ENCODE peak calls at places on chromosomes 16 and 17, in five cellular contexts. O, B, X, G and C are unnamed samples.

GRCh38 chr17:79570653-79571052 is 40.2 kb downstream of the RBFOX3 start:
- DNase-seq in O (no peak), B (no peak), X (no peak), G (peak), C (no peak)

GRCh38 chr17:71964559-71964958 is 156.3 kb upstream of the SOX9 start:
- DNase-seq in O (no peak), B (no peak), X (no peak), G (no peak), C (no peak)

GRCh38 chr16:65414284-65414984 is 292.6 kb upstream of the CDH11 start:
- DNase-seq in O (no peak), B (peak), X (no peak), G (no peak), C (peak)

GRCh38 chr17:36534117-36534880 is at the start of gene MYO19:
- DNase-seq in O (peak), B (peak), X (peak), G (peak), C (peak)

GRCh38 chr17:35499548-35499947 is 37.9 kb downstream of the SLFN12L start:
- DNase-seq in O (no peak), B (no peak), X (no peak), G (no peak), C (no peak)

GRCh38 chr17:76139801-76140660 is 1.0 kb downstream of the FOXJ1 start:
- DNase-seq in O (no peak), B (no peak), X (no peak), G (peak), C (peak)

GRCh38 chr16:15597822-15598647 is 44.9 kb downstream of the MARF1 start:
- DNase-seq in O (no peak), B (no peak), X (no peak), G (no peak), C (no peak)

GRCh38 chr17:75909812-75910274 is 5.2 kb upstream of the MRPL38 start:
- DNase-seq in O (no peak), B (peak), X (no peak), G (no peak), C (peak)

GRCh38 chr16:82935781-82936180 is 309.0 kb downstream of the CDH13 start:
- DNase-seq in O (no peak), B (no peak), X (no peak), G (no peak), C (no peak)
- TF ChIP-seq RCOR1 in O (no peak), B (no peak), X (no peak), G (no peak), C (no peak)

DNA sequence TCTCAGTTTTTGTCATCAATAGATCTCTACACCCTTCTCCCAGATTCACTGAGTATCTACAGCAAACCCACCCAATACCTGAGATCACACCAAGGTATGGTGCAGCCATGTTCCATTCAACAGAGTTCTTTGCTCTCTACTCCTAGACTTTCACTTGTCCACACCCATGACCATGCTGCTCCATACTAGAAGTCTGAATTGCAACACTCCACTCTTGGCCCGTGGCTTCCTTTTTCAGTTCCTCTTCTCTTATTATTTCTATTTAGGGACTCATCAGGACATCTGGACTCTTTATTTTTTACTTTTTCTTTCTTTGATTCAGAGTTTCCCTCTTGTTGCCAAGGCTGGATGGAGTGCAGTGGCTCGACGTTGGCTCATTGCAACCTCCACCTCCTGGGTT is 37.1 kb downstream of the YWHAE start:
- DNase-seq in O (no peak), B (no peak), X (no peak), G (no peak), C (no peak)
- TF ChIP-seq RCOR1 in O (no peak), B (no peak), X (no peak), G (no peak), C (no peak)

GRCh38 chr16:53510704-53511070 is 7.7 kb upstream of the AKTIP start:
- DNase-seq in O (no peak), B (no peak), X (no peak), G (no peak), C (no peak)

GRCh38 chr16:53506254-53506653 is 3.2 kb upstream of the AKTIP start:
- DNase-seq in O (no peak), B (no peak), X (no peak), G (no peak), C (no peak)

GRCh38 chr16:53509906-53510703 is 7.1 kb upstream of the AKTIP start:
- DNase-seq in O (no peak), B (peak), X (peak), G (peak), C (peak)

GRCh38 chr16:53504665-53505064 is 1.7 kb upstream of the AKTIP start:
- DNase-seq in O (no peak), B (peak), X (no peak), G (no peak), C (no peak)

DNA sequence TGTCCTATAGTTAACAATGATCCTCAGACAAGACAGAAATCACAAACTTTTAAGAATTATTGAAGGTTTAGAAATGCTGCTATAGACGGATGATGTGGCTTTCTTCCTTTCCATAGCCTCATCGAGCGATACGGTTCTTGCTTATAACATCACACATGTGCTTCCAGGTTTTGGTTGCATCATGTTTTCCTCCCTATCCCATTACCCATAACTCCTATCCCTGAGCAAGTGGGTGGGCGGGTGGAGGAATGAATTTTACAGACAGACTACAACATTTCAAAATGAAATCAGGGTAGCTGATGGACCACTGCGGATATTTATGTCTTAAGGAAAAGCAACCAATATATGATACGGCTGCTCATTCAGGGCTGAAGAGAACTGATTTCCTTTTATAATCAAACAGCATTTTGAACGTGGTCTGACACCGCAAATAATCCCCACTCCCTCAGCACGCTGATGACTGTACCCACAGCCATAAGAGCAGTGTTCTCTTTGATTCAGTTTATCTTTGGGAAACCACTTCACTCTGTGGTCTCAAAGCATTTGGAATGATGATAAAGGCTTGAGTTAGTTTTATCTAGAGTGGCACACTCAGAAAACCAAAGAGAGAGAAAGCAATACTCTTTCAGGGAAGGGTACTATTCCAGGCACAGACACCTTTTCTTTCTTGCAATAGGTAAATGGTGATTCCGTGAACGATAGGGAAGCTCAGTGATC is 4.6 kb upstream of the AKTIP start:
- DNase-seq in O (no peak), B (no peak), X (no peak), G (peak), C (no peak)
- TF ChIP-seq RCOR1 in O (no peak), B (no peak), X (no peak), G (no peak), C (no peak)

GRCh38 chr17:27578718-27579085 is 52.3 kb upstream of the LGALS9 start:
- DNase-seq in O (peak), B (peak), X (no peak), G (peak), C (no peak)
- TF ChIP-seq RCOR1 in O (no peak), B (no peak), X (no peak), G (no peak), C (no peak)

DNA sequence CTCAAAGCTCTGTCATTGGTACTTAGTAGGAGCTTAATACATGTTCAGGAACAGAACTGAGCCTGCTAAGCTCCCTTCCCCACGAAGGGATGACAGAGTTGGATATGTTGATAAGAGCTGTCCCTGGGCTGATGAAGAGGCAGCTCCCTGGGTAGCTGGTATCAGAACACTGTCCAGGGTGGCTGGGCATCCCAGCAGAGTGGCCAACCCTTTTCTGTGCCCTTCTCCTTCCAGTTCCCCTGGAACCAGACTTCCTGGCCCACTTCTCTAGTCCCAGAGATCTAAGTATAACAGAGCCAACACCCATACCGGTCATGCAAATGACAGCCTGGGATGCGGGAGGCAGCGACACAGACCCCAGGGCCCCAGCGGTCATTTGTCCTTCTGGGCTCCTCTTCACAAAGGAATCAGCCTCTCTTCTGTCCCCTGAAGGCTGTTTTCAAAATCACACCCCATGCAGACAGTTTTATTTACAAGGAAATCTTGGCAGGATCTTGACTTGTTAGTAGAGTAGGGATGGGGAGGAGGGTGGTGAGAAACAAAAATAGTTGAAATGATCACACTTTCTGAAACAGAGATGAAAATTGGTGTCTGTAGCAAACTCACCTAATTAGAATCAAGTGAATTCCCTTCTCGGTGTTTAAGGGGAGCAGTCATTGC is 1.4 kb upstream of the RHBDL3 start:
- DNase-seq in O (no peak), B (no peak), X (peak), G (no peak), C (no peak)
- TF ChIP-seq RCOR1 in O (no peak), B (no peak), X (no peak), G (no peak), C (no peak)